ENCODE peak calls at places on chromosomes 13 and 19, in four cellular contexts. One of them, this sample, is unnamed. For H3K4me1, the result is how much of the 10 kb centered on the place peaks cover.

GRCh38 chr19:14440049-14440448 is 6.9 kb downstream of the PKN1 start:
- ATAC-seq in GM12878: peak
- ATAC-seq in HepG2: no peak
- ATAC-seq in K562: peak
- ATAC-seq in this sample: peak

GRCh38 chr19:50983625-50984292 is at the start of gene KLK7:
- ATAC-seq in HepG2: no peak
- ATAC-seq in GM12878: no peak
- ATAC-seq in K562: no peak
- ATAC-seq in this sample: no peak

GRCh38 chr13:21594715-21595545 is 9.0 kb downstream of the MICU2 start:
- ATAC-seq in GM12878: peak
- ATAC-seq in HepG2: no peak
- ATAC-seq in K562: no peak
- ATAC-seq in this sample: no peak

GRCh38 chr19:33203529-33203928 is 9.4 kb downstream of the LRP3 start:
- ATAC-seq in GM12878: no peak
- ATAC-seq in HepG2: no peak
- ATAC-seq in K562: no peak
- ATAC-seq in this sample: no peak

GRCh38 chr13:94641432-94641941 is 39.8 kb downstream of the GPR180 start:
- ATAC-seq in K562: peak
- ATAC-seq in HepG2: no peak
- ATAC-seq in GM12878: no peak
- ATAC-seq in this sample: no peak

GRCh38 chr19:41927810-41928192 is 448 bp downstream of the ERFL start:
- ATAC-seq in HepG2: no peak
- ATAC-seq in GM12878: peak
- ATAC-seq in K562: peak
- ATAC-seq in this sample: no peak

GRCh38 chr19:19480688-19481087 is 34.7 kb downstream of the TSSK6 start:
- ATAC-seq in GM12878: peak
- ATAC-seq in HepG2: no peak
- ATAC-seq in K562: no peak
- ATAC-seq in this sample: no peak

GRCh38 chr19:45051929-45052579 is 13.2 kb downstream of the CLASRP start:
- ATAC-seq in K562: no peak
- ATAC-seq in HepG2: no peak
- ATAC-seq in GM12878: peak
- ATAC-seq in this sample: no peak

GRCh38 chr13:80010286-80010831 is 330.6 kb downstream of the SPRY2 start:
- ATAC-seq in HepG2: no peak
- ATAC-seq in K562: no peak
- ATAC-seq in GM12878: no peak
- ATAC-seq in this sample: no peak
- TF ChIP-seq POLR2AphosphoS5 in HepG2: no peak
- TF ChIP-seq POLR2AphosphoS5 in K562: no peak
- TF ChIP-seq POLR2AphosphoS5 in GM12878: no peak
- TF ChIP-seq POLR2AphosphoS5 in this sample: no peak

DNA sequence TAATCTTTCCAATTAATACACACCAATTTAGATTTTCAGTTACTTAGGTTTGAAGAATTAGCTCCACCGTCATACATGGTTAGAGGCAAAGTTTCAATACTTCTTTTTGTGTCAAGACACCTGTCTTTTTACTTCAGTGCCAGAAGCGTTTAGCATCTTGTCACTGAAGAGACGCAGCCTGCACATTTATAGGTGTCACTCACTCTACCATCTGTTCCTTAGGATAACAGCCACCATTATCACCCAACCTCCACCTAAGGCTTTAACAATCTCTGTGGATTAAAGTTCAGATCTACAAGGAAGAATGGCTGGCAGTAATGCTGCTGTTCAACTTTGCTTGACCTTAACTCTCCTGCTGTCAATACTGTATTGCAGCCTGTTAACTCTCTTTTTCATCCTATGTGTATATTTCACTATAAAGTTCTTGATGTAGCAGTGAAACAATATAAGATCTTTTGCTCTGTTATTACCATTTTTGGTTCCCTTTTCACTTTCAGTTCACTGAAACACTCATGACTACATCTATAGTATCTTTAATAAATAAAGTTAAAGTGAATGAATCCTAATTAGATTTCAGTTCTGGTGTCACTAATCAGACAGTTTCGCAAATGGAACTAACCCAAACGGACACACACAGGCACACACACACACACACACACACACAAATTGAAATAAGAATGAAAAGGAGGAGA is 435.6 kb downstream of the PCDH9 start:
- ATAC-seq in GM12878: peak
- ATAC-seq in HepG2: no peak
- ATAC-seq in K562: peak
- ATAC-seq in this sample: no peak
- TF ChIP-seq EP300 in GM12878: no peak
- TF ChIP-seq EP300 in HepG2: no peak
- TF ChIP-seq EP300 in K562: no peak
- TF ChIP-seq EP300 in this sample: no peak

GRCh38 chr19:49863254-49863934 is 4.0 kb downstream of the PNKP start:
- ATAC-seq in HepG2: no peak
- ATAC-seq in K562: no peak
- ATAC-seq in GM12878: no peak
- ATAC-seq in this sample: no peak
- H3K4me1 ChIP-seq in HepG2: under half
- H3K4me1 ChIP-seq in K562: under half
- H3K4me1 ChIP-seq in GM12878: under half
- H3K4me1 ChIP-seq in this sample: under half

GRCh38 chr19:20565321-20566018 is at the start of gene ZNF737:
- ATAC-seq in HepG2: peak
- ATAC-seq in GM12878: peak
- ATAC-seq in K562: peak
- ATAC-seq in this sample: peak
- TF ChIP-seq POLR2AphosphoS5 in HepG2: peak
- TF ChIP-seq POLR2AphosphoS5 in GM12878: peak
- TF ChIP-seq POLR2AphosphoS5 in K562: no peak
- TF ChIP-seq POLR2AphosphoS5 in this sample: peak

GRCh38 chr19:594265-594870 is 4.7 kb downstream of the HCN2 start:
- ATAC-seq in K562: no peak
- ATAC-seq in HepG2: no peak
- ATAC-seq in GM12878: no peak
- ATAC-seq in this sample: no peak

GRCh38 chr19:601310-601709 is 11.6 kb downstream of the HCN2 start:
- ATAC-seq in K562: no peak
- ATAC-seq in HepG2: no peak
- ATAC-seq in GM12878: no peak
- ATAC-seq in this sample: no peak

GRCh38 chr19:596263-596655 is 6.6 kb downstream of the HCN2 start:
- ATAC-seq in HepG2: no peak
- ATAC-seq in GM12878: no peak
- ATAC-seq in K562: no peak
- ATAC-seq in this sample: no peak

GRCh38 chr19:595326-596262 is 5.9 kb downstream of the HCN2 start:
- ATAC-seq in HepG2: no peak
- ATAC-seq in GM12878: no peak
- ATAC-seq in K562: no peak
- ATAC-seq in this sample: no peak

DNA sequence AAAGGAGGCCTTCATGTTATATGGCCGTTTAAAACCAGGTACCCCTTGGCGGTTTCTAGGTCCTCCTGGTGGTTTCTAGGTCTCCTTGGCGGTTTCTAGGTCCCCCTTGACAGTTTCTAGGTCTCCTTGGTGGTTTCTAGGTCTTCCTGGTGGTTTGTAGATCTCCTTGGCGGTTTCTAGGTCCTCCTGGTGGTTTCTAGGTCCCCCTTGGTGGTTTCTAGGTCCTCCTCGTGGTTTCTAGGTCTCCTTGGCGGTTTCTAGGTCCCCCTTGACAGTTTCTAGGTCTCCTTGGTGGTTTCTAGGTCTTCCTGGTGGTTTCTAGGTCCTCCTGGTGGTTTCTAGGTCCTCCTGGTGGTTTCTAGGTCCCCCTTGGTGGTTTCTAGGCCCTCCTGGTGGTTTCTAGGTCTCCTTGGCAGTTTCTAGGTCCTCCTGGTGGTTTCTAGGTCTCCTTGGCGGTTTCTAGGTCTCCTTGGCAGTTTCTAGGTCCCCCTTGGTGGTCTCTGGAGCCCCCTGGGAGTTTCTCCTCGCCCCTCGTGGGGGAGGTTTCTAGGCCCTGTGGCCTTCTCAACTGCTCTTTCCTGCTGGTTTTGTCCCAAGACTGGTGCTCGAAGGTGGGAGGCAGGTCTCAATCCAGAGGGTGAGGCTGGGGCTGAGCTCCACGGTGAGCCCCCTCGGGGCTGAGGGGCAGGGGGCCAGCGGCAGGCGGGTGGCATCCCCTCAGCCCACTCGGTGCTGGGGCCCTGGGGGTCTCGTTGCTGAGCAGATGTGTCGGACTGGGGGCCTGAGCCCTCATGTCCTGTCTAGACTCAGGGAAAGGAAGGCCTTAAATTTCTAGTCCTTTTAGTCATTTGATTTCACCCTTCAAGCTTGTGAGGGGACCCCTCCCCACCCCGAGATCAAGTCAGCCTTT is 8.0 kb downstream of the HCN2 start:
- ATAC-seq in K562: no peak
- ATAC-seq in GM12878: no peak
- ATAC-seq in HepG2: no peak
- ATAC-seq in this sample: no peak
- TF ChIP-seq EP300 in K562: peak
- TF ChIP-seq EP300 in GM12878: no peak
- TF ChIP-seq EP300 in HepG2: no peak
- TF ChIP-seq EP300 in this sample: no peak

DNA sequence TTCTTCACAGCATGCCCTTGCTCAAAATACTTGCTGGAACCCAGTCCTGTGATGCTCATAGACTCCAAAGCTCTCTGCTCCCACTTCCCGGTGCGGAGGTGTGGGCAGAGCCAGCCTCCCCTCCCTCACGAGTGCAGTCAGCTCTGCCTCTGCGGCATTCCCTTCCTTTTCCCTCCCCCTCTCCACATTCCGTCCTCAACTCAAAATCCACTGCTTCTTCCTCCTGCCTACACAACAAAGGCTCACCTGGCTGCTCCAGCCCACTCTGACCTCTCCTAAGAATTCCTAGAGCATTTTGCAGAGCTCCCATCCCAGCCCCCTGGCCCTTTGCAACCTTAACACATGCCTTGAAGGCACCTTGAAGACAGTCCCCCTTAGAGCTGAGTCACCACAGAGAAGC is 527.9 kb downstream of the MYO16 start:
- ATAC-seq in K562: no peak
- ATAC-seq in HepG2: no peak
- ATAC-seq in GM12878: no peak
- ATAC-seq in this sample: no peak
- H3K4me1 ChIP-seq in K562: under half
- H3K4me1 ChIP-seq in HepG2: under half
- H3K4me1 ChIP-seq in GM12878: under half
- H3K4me1 ChIP-seq in this sample: under half

DNA sequence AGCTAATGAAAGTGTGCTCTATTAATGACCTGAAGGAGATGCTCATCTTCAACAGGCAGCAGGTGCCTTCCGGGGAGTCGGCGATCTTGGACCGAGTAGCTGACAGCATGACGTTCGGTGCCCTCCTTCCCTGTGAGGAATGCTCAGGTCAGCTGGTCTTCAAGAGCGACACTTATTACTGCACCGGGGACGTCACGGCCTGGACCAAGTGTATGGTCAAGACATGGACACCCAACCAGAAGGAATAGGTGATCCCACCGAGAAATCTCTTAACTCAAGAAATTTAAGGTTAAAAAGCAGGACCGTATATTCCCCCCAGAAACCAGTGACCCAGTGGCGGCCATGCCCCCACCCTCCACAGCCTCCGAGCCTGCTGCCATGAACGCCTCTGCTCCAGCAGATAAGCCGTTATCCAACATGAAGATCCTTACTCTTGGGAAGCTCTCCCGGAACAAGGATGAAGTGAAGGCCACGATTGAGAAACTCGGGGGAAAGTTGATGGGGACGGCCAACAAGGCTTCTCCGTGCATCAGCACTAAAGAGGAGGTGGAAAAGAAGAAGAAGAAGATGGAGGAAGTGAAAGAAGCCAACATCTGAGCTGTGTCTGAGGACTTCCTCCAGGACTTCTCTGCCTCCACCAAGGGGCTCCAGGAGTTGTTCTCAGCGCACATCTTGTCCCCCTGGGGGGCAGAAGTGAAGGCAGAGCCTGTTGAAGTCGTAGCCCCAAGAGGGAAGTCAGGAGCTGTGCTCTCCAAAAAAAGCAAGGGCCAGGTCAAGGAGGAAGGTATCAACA is 22.8 kb upstream of the ANKRD10 start:
- ATAC-seq in K562: no peak
- ATAC-seq in HepG2: no peak
- ATAC-seq in GM12878: no peak
- ATAC-seq in this sample: no peak
- TF ChIP-seq POLR2AphosphoS5 in K562: no peak
- TF ChIP-seq POLR2AphosphoS5 in HepG2: no peak
- TF ChIP-seq POLR2AphosphoS5 in GM12878: no peak
- TF ChIP-seq POLR2AphosphoS5 in this sample: no peak

GRCh38 chr13:59873856-59874255 is 289.9 kb downstream of the DIAPH3 start:
- ATAC-seq in K562: no peak
- ATAC-seq in GM12878: no peak
- ATAC-seq in HepG2: no peak
- ATAC-seq in this sample: no peak

GRCh38 chr13:59873309-59873708 is 290.4 kb downstream of the DIAPH3 start:
- ATAC-seq in HepG2: no peak
- ATAC-seq in GM12878: no peak
- ATAC-seq in K562: no peak
- ATAC-seq in this sample: no peak

GRCh38 chr13:59877933-59878332 is 285.8 kb downstream of the DIAPH3 start:
- ATAC-seq in HepG2: no peak
- ATAC-seq in K562: no peak
- ATAC-seq in GM12878: no peak
- ATAC-seq in this sample: no peak

GRCh38 chr13:59879281-59879680 is 284.4 kb downstream of the DIAPH3 start:
- ATAC-seq in HepG2: no peak
- ATAC-seq in GM12878: no peak
- ATAC-seq in K562: no peak
- ATAC-seq in this sample: no peak

GRCh38 chr13:59874973-59875372 is 288.8 kb downstream of the DIAPH3 start:
- ATAC-seq in HepG2: no peak
- ATAC-seq in K562: no peak
- ATAC-seq in GM12878: no peak
- ATAC-seq in this sample: no peak
- TF ChIP-seq EP300 in HepG2: no peak
- TF ChIP-seq EP300 in K562: no peak
- TF ChIP-seq EP300 in GM12878: no peak
- TF ChIP-seq EP300 in this sample: no peak